ENCODE peak calls at places on chromosome 12, in four cellular contexts. One of them, this sample, is unnamed. For H3K9me3, the result is how much of the 10 kb centered on the place peaks cover.

GRCh38 chr12:49264873-49265792 is at the start of gene TUBA1C:
- DNase-seq in right lobe of liver: peak
- DNase-seq in fibroblast of lung: peak
- DNase-seq in trophoblast cell: peak
- DNase-seq in this sample: peak

GRCh38 chr12:15842106-15842505 is 40.1 kb upstream of the STRAP start:
- DNase-seq in right lobe of liver: no peak
- DNase-seq in fibroblast of lung: peak
- DNase-seq in trophoblast cell: no peak
- DNase-seq in this sample: peak

GRCh38 chr12:123119808-123120207 is 31.1 kb downstream of the PITPNM2 start:
- DNase-seq in right lobe of liver: no peak
- DNase-seq in fibroblast of lung: no peak
- DNase-seq in trophoblast cell: peak
- DNase-seq in this sample: no peak

GRCh38 chr12:16120027-16120426 is 157.5 kb downstream of the SLC15A5 start:
- DNase-seq in right lobe of liver: no peak
- DNase-seq in fibroblast of lung: no peak
- DNase-seq in trophoblast cell: no peak
- DNase-seq in this sample: no peak

GRCh38 chr12:66235626-66236281 is 46.7 kb downstream of the IRAK3 start:
- DNase-seq in right lobe of liver: no peak
- DNase-seq in fibroblast of lung: no peak
- DNase-seq in trophoblast cell: no peak
- DNase-seq in this sample: no peak

GRCh38 chr12:11228268-11228879 is 41.1 kb downstream of the PRB3 start:
- DNase-seq in right lobe of liver: no peak
- DNase-seq in fibroblast of lung: peak
- DNase-seq in trophoblast cell: peak
- DNase-seq in this sample: no peak

GRCh38 chr12:5522358-5523335 is 90.7 kb downstream of the NTF3 start:
- DNase-seq in right lobe of liver: no peak
- DNase-seq in fibroblast of lung: no peak
- DNase-seq in trophoblast cell: no peak
- DNase-seq in this sample: no peak

GRCh38 chr12:112815589-112816321 is 24.2 kb downstream of the RPH3A start:
- DNase-seq in right lobe of liver: no peak
- DNase-seq in fibroblast of lung: no peak
- DNase-seq in trophoblast cell: no peak
- DNase-seq in this sample: no peak

GRCh38 chr12:38159092-38159551 is 157.5 kb upstream of the ALG10B start:
- DNase-seq in right lobe of liver: no peak
- DNase-seq in fibroblast of lung: no peak
- DNase-seq in trophoblast cell: no peak
- DNase-seq in this sample: no peak
- H3K9me3 ChIP-seq in right lobe of liver: under half
- H3K9me3 ChIP-seq in fibroblast of lung: under half
- H3K9me3 ChIP-seq in trophoblast cell: half or more
- H3K9me3 ChIP-seq in this sample: half or more

DNA sequence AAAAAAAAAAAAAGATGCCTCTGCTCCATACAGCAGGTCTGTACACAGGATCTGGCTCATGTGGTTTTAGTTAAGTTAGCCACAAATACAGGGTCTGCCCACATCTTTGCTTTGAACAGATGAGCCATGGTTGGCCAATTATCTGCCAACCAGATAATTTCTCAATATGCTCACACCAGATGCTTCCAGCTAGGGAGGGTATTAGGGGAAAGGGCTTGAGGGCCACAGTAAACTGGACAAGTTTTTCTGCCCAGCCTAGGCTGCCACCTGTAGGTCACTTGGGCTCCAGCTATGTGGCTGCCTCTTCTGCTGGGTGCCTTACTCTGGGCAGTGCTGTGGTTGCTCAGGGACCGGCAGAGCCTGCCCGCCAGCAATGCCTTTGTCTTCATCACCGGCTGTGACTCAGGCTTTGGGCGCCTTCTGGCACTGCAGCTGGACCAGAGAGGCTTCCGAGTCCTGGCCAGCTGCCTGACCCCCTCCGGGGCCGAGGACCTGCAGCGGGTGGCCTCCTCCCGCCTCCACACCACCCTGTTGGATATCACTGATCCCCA is 776 bp downstream of the RDH5 start:
- DNase-seq in right lobe of liver: peak
- DNase-seq in fibroblast of lung: peak
- DNase-seq in trophoblast cell: peak
- DNase-seq in this sample: peak
- H3K4me3 ChIP-seq in right lobe of liver: peak
- H3K4me3 ChIP-seq in fibroblast of lung: peak
- H3K4me3 ChIP-seq in trophoblast cell: no peak
- H3K4me3 ChIP-seq in this sample: peak

DNA sequence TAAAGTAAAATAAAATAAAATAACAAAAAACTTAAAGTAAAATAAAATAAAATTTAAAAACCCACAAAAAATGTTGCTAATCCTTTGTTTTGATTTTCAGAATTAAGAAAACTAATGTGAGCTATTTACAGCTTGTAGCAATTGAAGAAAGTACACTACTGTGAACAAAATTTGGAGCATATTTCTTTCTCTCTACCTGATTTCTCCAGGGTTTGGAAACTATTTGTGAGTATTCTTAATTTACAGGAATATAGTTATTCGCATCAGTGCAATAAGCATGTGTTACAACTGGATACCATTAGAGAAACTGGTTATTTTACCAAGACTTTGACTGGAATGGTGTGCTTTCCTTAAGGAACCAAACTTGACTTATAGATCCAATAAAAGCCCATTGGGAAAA is 86.1 kb upstream of the CNOT2 start:
- DNase-seq in right lobe of liver: no peak
- DNase-seq in fibroblast of lung: no peak
- DNase-seq in trophoblast cell: no peak
- DNase-seq in this sample: no peak
- H3K9me3 ChIP-seq in right lobe of liver: under half
- H3K9me3 ChIP-seq in fibroblast of lung: under half
- H3K9me3 ChIP-seq in trophoblast cell: under half
- H3K9me3 ChIP-seq in this sample: under half

GRCh38 chr12:75275702-75276101 is 54.4 kb downstream of the CAPS2 start:
- DNase-seq in right lobe of liver: no peak
- DNase-seq in fibroblast of lung: no peak
- DNase-seq in trophoblast cell: no peak
- DNase-seq in this sample: no peak
- H3K4me3 ChIP-seq in right lobe of liver: no peak
- H3K4me3 ChIP-seq in fibroblast of lung: no peak
- H3K4me3 ChIP-seq in trophoblast cell: no peak
- H3K4me3 ChIP-seq in this sample: no peak

GRCh38 chr12:20257311-20257710 is 111.0 kb upstream of the PDE3A start:
- DNase-seq in right lobe of liver: no peak
- DNase-seq in fibroblast of lung: peak
- DNase-seq in trophoblast cell: no peak
- DNase-seq in this sample: no peak

GRCh38 chr12:20264608-20265114 is 103.7 kb upstream of the PDE3A start:
- DNase-seq in right lobe of liver: no peak
- DNase-seq in fibroblast of lung: peak
- DNase-seq in trophoblast cell: no peak
- DNase-seq in this sample: no peak

GRCh38 chr12:20259786-20260185 is 108.6 kb upstream of the PDE3A start:
- DNase-seq in right lobe of liver: no peak
- DNase-seq in fibroblast of lung: peak
- DNase-seq in trophoblast cell: no peak
- DNase-seq in this sample: no peak

GRCh38 chr12:20262131-20262530 is 106.2 kb upstream of the PDE3A start:
- DNase-seq in right lobe of liver: no peak
- DNase-seq in fibroblast of lung: no peak
- DNase-seq in trophoblast cell: no peak
- DNase-seq in this sample: no peak

GRCh38 chr12:20260864-20261263 is 107.5 kb upstream of the PDE3A start:
- DNase-seq in right lobe of liver: no peak
- DNase-seq in fibroblast of lung: no peak
- DNase-seq in trophoblast cell: no peak
- DNase-seq in this sample: no peak
- H3K9me3 ChIP-seq in right lobe of liver: under half
- H3K9me3 ChIP-seq in fibroblast of lung: under half
- H3K9me3 ChIP-seq in trophoblast cell: under half
- H3K9me3 ChIP-seq in this sample: under half